ENCODE peak calls at places on chromosomes 2 and 18, in nine cellular contexts. Z is HTR-8/SVneo; H is bronchial epithelial cell; Q is nephron progenitor cell; T is substantia nigra; G is HFFc6; D is stimulated activated CD4-positive, alpha-beta T cell treated with anti-CD3 and anti-CD28 coated beads, TNF-alpha, amount 100 ng/mL, for 1 hour; F is astrocyte of the spinal cord; B is NCI-H460. S is an unnamed sample.

GRCh38 chr2:237414056-237414661 is at the start of gene COL6A3:
- DNase-seq in F (peak), Z (no peak), H (no peak), Q (no peak), G (peak), B (no peak), D (no peak), T (no peak), S (no peak)

GRCh38 chr2:204726831-204727230 is 181.6 kb downstream of the PARD3B start:
- DNase-seq in B (no peak), T (no peak), H (no peak), F (no peak), G (no peak), Z (no peak), Q (no peak), D (no peak), S (no peak)

GRCh38 chr2:7084601-7085000 is 167.4 kb downstream of the RNF144A start:
- DNase-seq in B (no peak), Q (no peak), D (no peak), F (peak), T (no peak), G (no peak), H (no peak), Z (no peak), S (no peak)

GRCh38 chr2:75055820-75056675 is 97.6 kb downstream of the POLE4 start:
- DNase-seq in B (no peak), T (no peak), Z (no peak), D (no peak), Q (no peak), H (no peak), F (peak), G (peak), S (no peak)

GRCh38 chr2:109411648-109412325 is 202.0 kb downstream of the SEPTIN10 start:
- DNase-seq in H (no peak), Q (no peak), Z (no peak), B (no peak), T (no peak), F (no peak), D (no peak), G (no peak), S (no peak)

GRCh38 chr2:159904565-159905281 is 106.7 kb upstream of the CD302 start:
- DNase-seq in Q (peak), Z (no peak), F (no peak), H (peak), B (no peak), D (peak), G (no peak), T (peak), S (peak)

GRCh38 chr2:64586883-64587481 is 62.9 kb downstream of the AFTPH start:
- DNase-seq in Q (no peak), D (no peak), G (peak), T (no peak), Z (peak), F (peak), H (peak), B (peak), S (no peak)

GRCh38 chr2:72291059-72291458 is 143.4 kb upstream of the CYP26B1 start:
- DNase-seq in Z (peak), G (no peak), D (no peak), H (no peak), B (no peak), T (no peak), Q (no peak), F (peak), S (no peak)

GRCh38 chr18:58581265-58581664 is 47.6 kb downstream of the ALPK2 start:
- DNase-seq in Q (no peak), F (peak), D (no peak), Z (no peak), T (no peak), B (no peak), G (peak), H (peak), S (no peak)

GRCh38 chr18:38115201-38115600 is 549.6 kb upstream of the CELF4 start:
- DNase-seq in F (no peak), H (peak), B (no peak), Q (no peak), G (no peak), D (no peak), T (no peak), Z (no peak), S (peak)

GRCh38 chr2:120470041-120470716 is 124.2 kb downstream of the INHBB start:
- DNase-seq in H (peak), T (no peak), Z (peak), G (peak), B (no peak), D (no peak), F (peak), Q (no peak), S (no peak)

GRCh38 chr2:69269330-69269729 is 117.7 kb downstream of the GFPT1 start:
- DNase-seq in T (no peak), Z (no peak), G (no peak), B (no peak), F (no peak), Q (no peak), D (no peak), H (no peak), S (no peak)

GRCh38 chr2:135473567-135473966 is 57.5 kb downstream of the ZRANB3 start:
- DNase-seq in G (no peak), B (peak), Z (peak), H (peak), D (no peak), F (peak), Q (no peak), T (no peak), S (peak)

GRCh38 chr2:75676464-75676863 is 29.9 kb downstream of the MRPL19 start:
- DNase-seq in H (no peak), G (no peak), Z (no peak), F (no peak), B (no peak), D (no peak), Q (no peak), T (no peak), S (no peak)

GRCh38 chr2:158774663-158775062 is 20.5 kb upstream of the DAPL1 start:
- DNase-seq in Z (no peak), H (no peak), G (no peak), T (no peak), B (no peak), D (no peak), F (no peak), Q (no peak), S (no peak)

GRCh38 chr2:26681656-26682055 is 10.9 kb upstream of the KCNK3 start:
- DNase-seq in Q (no peak), G (no peak), Z (no peak), B (no peak), H (no peak), F (no peak), D (no peak), T (no peak), S (no peak)

GRCh38 chr2:119427756-119428155 is 3.9 kb upstream of the TMEM37 start:
- DNase-seq in Z (no peak), F (no peak), G (no peak), B (no peak), T (no peak), D (no peak), Q (no peak), H (no peak), S (no peak)

GRCh38 chr2:70531419-70532130 is 22.1 kb downstream of the TGFA start:
- DNase-seq in H (no peak), B (no peak), Z (no peak), G (no peak), D (no peak), F (no peak), Q (no peak), T (no peak), S (no peak)

GRCh38 chr18:5058768-5059539 is 138.1 kb downstream of the AKAIN1 start:
- DNase-seq in G (no peak), T (no peak), H (no peak), Z (no peak), Q (no peak), D (no peak), F (no peak), B (no peak), S (no peak)

GRCh38 chr2:132581917-132582316 is 88.1 kb downstream of the LYPD1 start:
- DNase-seq in B (no peak), D (no peak), G (no peak), H (peak), F (no peak), Q (no peak), T (no peak), Z (no peak), S (no peak)

GRCh38 chr2:201432038-201432437 is 19.2 kb downstream of the TRAK2 start:
- DNase-seq in B (peak), Q (no peak), Z (peak), F (peak), T (no peak), G (peak), H (peak), D (no peak), S (no peak)

GRCh38 chr2:31414601-31415241 is at the start of gene XDH:
- DNase-seq in Q (no peak), B (no peak), F (no peak), Z (no peak), G (peak), T (no peak), H (peak), D (no peak), S (no peak)

GRCh38 chr2:40177366-40177765 is 274.5 kb downstream of the SLC8A1 start:
- DNase-seq in Q (no peak), B (no peak), Z (no peak), T (no peak), D (no peak), H (no peak), G (no peak), F (no peak), S (no peak)

GRCh38 chr2:180625006-180625844 is 355.2 kb upstream of the UBE2E3 start:
- DNase-seq in B (no peak), F (peak), T (no peak), D (no peak), Z (peak), H (peak), Q (no peak), G (peak), S (no peak)

GRCh38 chr18:41828137-41828536 is 126.9 kb upstream of the PIK3C3 start:
- DNase-seq in B (no peak), D (no peak), Q (no peak), Z (no peak), H (peak), F (no peak), G (no peak), T (no peak), S (no peak)

GRCh38 chr18:31101148-31102019 is 837 bp downstream of the DSC2 start:
- DNase-seq in B (no peak), D (no peak), Z (no peak), Q (peak), G (no peak), F (no peak), T (peak), H (no peak), S (peak)

GRCh38 chr2:166090900-166091299 is 36.9 kb downstream of the SCN1A start:
- DNase-seq in D (no peak), F (peak), Z (no peak), H (no peak), T (no peak), Q (no peak), B (no peak), G (no peak), S (peak)

GRCh38 chr2:207113403-207113802 is 52.3 kb downstream of the KLF7 start:
- DNase-seq in D (no peak), B (no peak), H (peak), Z (no peak), Q (no peak), T (peak), F (no peak), G (no peak), S (peak)

GRCh38 chr18:55779461-55779710 is 191.4 kb upstream of the TCF4 start:
- DNase-seq in B (no peak), Z (no peak), G (no peak), H (no peak), D (no peak), Q (no peak), T (no peak), F (no peak), S (peak)

GRCh38 chr2:222518570-222519381 is 94.4 kb downstream of the SGPP2 start:
- DNase-seq in H (peak), G (no peak), F (peak), Q (no peak), D (no peak), Z (no peak), T (no peak), B (no peak), S (no peak)

GRCh38 chr2:218985021-218985324 is at the start of gene FEV:
- DNase-seq in F (no peak), B (no peak), T (no peak), Z (no peak), D (no peak), H (no peak), Q (no peak), G (no peak), S (no peak)

GRCh38 chr2:128783193-128783671 is 464.6 kb upstream of the HS6ST1 start:
- DNase-seq in F (no peak), T (no peak), G (no peak), H (no peak), B (no peak), D (no peak), Q (no peak), Z (no peak), S (no peak)

GRCh38 chr2:189347540-189347939 is 93.7 kb upstream of the WDR75 start:
- DNase-seq in Q (no peak), F (peak), Z (peak), G (peak), T (no peak), D (no peak), B (peak), H (peak), S (no peak)

GRCh38 chr18:52118684-52119083 is 221.3 kb upstream of the DCC start:
- DNase-seq in G (no peak), Q (no peak), T (no peak), H (no peak), Z (no peak), F (no peak), B (no peak), D (no peak), S (no peak)